ENCODE peak calls at places on chromosome X, in ten cellular contexts. R, Q, P, E, H, A, B, X, K and O are unnamed samples. For H3K4me1, the result is how much of the 10 kb centered on the place peaks cover.

GRCh38 chrX:97766496-97767095 is 882.9 kb downstream of the RPA4 start:
- DNase-seq in R (no peak), X (no peak), E (no peak), Q (no peak), A (no peak), P (no peak), K (no peak), H (no peak), B (peak), O (no peak)

GRCh38 chrX:139125916-139126315 is 404.6 kb upstream of the F9 start:
- DNase-seq in B (no peak), P (no peak), K (no peak), R (no peak), E (no peak), A (no peak), Q (no peak), X (no peak), H (no peak), O (no peak)

GRCh38 chrX:151789179-151789800 is 54.7 kb downstream of the CNGA2 start:
- DNase-seq in X (peak), R (no peak), Q (peak), H (no peak), E (no peak), A (peak), B (no peak), P (peak), K (peak), O (peak)

GRCh38 chrX:47623540-47624027 is 3.9 kb upstream of the SYN1 start:
- DNase-seq in X (no peak), E (peak), H (peak), Q (peak), A (peak), B (peak), P (peak), R (peak), K (no peak), O (no peak)

GRCh38 chrX:63673896-63674295 is 111.1 kb downstream of the ARHGEF9 start:
- DNase-seq in X (no peak), A (no peak), B (no peak), P (no peak), H (no peak), E (no peak), K (no peak), R (no peak), Q (no peak), O (no peak)

GRCh38 chrX:78658851-78659744 is at the start of gene RTL3:
- DNase-seq in X (no peak), H (no peak), A (no peak), B (no peak), Q (no peak), R (no peak), P (no peak), K (no peak), E (peak), O (no peak)

GRCh38 chrX:47384502-47384901 is 14.1 kb downstream of the ZNF157 start:
- DNase-seq in A (peak), R (peak), P (peak), H (peak), E (peak), K (peak), X (no peak), B (peak), Q (no peak), O (peak)

GRCh38 chrX:72685810-72686465 is 28.2 kb downstream of the PHKA1 start:
- DNase-seq in P (peak), X (no peak), A (no peak), E (peak), H (no peak), B (no peak), K (no peak), Q (no peak), R (no peak), O (no peak)

GRCh38 chrX:139324756-139325155 is 205.8 kb upstream of the F9 start:
- DNase-seq in A (no peak), X (no peak), K (no peak), H (no peak), E (no peak), R (peak), Q (no peak), P (no peak), B (no peak), O (no peak)

GRCh38 chrX:96182366-96182765 is 502.3 kb upstream of the DIAPH2 start:
- DNase-seq in R (no peak), Q (no peak), B (peak), X (no peak), E (no peak), P (peak), K (no peak), H (no peak), A (no peak), O (no peak)

GRCh38 chrX:131262738-131263679 is 26.1 kb downstream of the IGSF1 start:
- DNase-seq in E (no peak), K (no peak), P (no peak), B (peak), H (no peak), X (no peak), R (no peak), Q (no peak), A (no peak), O (no peak)

GRCh38 chrX:51894697-51895336 is 1.4 kb downstream of the MAGED1 start:
- DNase-seq in B (peak), H (no peak), A (peak), X (peak), Q (peak), E (no peak), R (no peak), K (no peak), P (no peak), O (no peak)

GRCh38 chrX:16484338-16484737 is 165.6 kb upstream of the S100G start:
- DNase-seq in E (no peak), A (no peak), B (no peak), K (no peak), P (peak), X (no peak), Q (no peak), R (peak), H (no peak), O (peak)

GRCh38 chrX:54357414-54358377 is at the start of gene WNK3:
- DNase-seq in X (peak), A (peak), Q (peak), K (peak), B (peak), P (no peak), H (peak), E (peak), R (peak), O (peak)

GRCh38 chrX:8755116-8755515 is 23.2 kb upstream of the ANOS1 start:
- DNase-seq in R (no peak), B (peak), P (no peak), A (no peak), H (no peak), E (no peak), K (no peak), X (no peak), Q (no peak), O (no peak)

GRCh38 chrX:142186103-142186502 is 19.0 kb downstream of the MAGEC2 start:
- DNase-seq in K (no peak), R (no peak), E (no peak), P (no peak), Q (no peak), X (no peak), B (no peak), A (no peak), H (no peak), O (no peak)

GRCh38 chrX:119917877-119918276 is 22.2 kb downstream of the AKAP14 start:
- DNase-seq in K (no peak), Q (no peak), E (no peak), P (no peak), A (no peak), R (no peak), B (no peak), H (no peak), X (no peak), O (no peak)

GRCh38 chrX:101410461-101410860 is 2.4 kb downstream of the HNRNPH2 start:
- DNase-seq in K (no peak), X (no peak), Q (no peak), A (no peak), P (no peak), B (no peak), H (no peak), R (no peak), E (no peak), O (no peak)

GRCh38 chrX:123219916-123220315 is 35.8 kb downstream of the GRIA3 start:
- DNase-seq in P (no peak), A (peak), H (no peak), E (no peak), Q (no peak), R (no peak), K (no peak), X (no peak), B (peak), O (no peak)

GRCh38 chrX:151701531-151701930 is 6.3 kb downstream of the PRRG3 start:
- DNase-seq in K (no peak), P (no peak), Q (no peak), H (no peak), R (no peak), A (no peak), X (no peak), B (no peak), E (no peak), O (no peak)

GRCh38 chrX:151815461-151815860 is 80.9 kb downstream of the CNGA2 start:
- DNase-seq in R (no peak), A (no peak), Q (no peak), B (no peak), K (no peak), P (no peak), X (no peak), H (no peak), E (no peak), O (no peak)

GRCh38 chrX:155031657-155032056 is 5.0 kb downstream of the FUNDC2 start:
- DNase-seq in K (no peak), X (no peak), A (no peak), E (no peak), H (no peak), B (no peak), R (no peak), P (no peak), Q (no peak), O (no peak)

GRCh38 chrX:19958530-19959486 is 32.1 kb downstream of the BCLAF3 start:
- DNase-seq in H (no peak), A (no peak), P (no peak), Q (no peak), B (no peak), K (no peak), X (no peak), R (no peak), E (peak), O (no peak)

GRCh38 chrX:153381684-153382532 is 19.2 kb downstream of the PNMA6E start:
- DNase-seq in R (no peak), X (no peak), E (no peak), K (no peak), P (no peak), B (peak), H (no peak), A (peak), Q (no peak), O (no peak)

GRCh38 chrX:79524642-79525041 is 157.5 kb upstream of the ITM2A start:
- DNase-seq in H (no peak), R (no peak), B (peak), K (no peak), E (peak), A (no peak), Q (no peak), P (no peak), X (no peak), O (no peak)

GRCh38 chrX:1442016-1442665 is 10.6 kb downstream of the ASMTL start:
- DNase-seq in E (no peak), P (no peak), B (no peak), R (peak), A (no peak), K (no peak), Q (peak), X (no peak), H (no peak), O (no peak)

GRCh38 chrX:71536285-71536684 is 3.4 kb downstream of the OGT start:
- DNase-seq in B (no peak), X (no peak), P (no peak), K (no peak), A (no peak), H (no peak), Q (no peak), E (no peak), R (no peak), O (peak)

GRCh38 chrX:19554786-19555185 is 39.5 kb upstream of the MAP3K15 start:
- DNase-seq in H (no peak), A (no peak), B (no peak), Q (no peak), E (no peak), X (no peak), K (no peak), R (no peak), P (no peak), O (no peak)

GRCh38 chrX:40152706-40153334 is 55.1 kb upstream of the BCOR start:
- DNase-seq in P (no peak), R (peak), Q (peak), K (no peak), A (peak), E (no peak), B (peak), X (peak), H (no peak), O (peak)

GRCh38 chrX:4674028-4674782 is 960.8 kb upstream of the PRKX start:
- DNase-seq in P (peak), Q (no peak), E (no peak), A (no peak), R (no peak), K (no peak), X (no peak), H (no peak), B (no peak), O (no peak)

GRCh38 chrX:18873189-18873791 is 110.6 kb downstream of the PHKA2 start:
- DNase-seq in B (no peak), R (no peak), P (peak), H (no peak), K (no peak), E (no peak), Q (peak), A (no peak), X (peak), O (peak)

GRCh38 chrX:39163585-39163984 is 362.3 kb downstream of the MID1IP1 start:
- DNase-seq in K (no peak), R (no peak), Q (no peak), A (no peak), B (no peak), H (no peak), P (no peak), X (no peak), E (no peak), O (no peak)

DNA sequence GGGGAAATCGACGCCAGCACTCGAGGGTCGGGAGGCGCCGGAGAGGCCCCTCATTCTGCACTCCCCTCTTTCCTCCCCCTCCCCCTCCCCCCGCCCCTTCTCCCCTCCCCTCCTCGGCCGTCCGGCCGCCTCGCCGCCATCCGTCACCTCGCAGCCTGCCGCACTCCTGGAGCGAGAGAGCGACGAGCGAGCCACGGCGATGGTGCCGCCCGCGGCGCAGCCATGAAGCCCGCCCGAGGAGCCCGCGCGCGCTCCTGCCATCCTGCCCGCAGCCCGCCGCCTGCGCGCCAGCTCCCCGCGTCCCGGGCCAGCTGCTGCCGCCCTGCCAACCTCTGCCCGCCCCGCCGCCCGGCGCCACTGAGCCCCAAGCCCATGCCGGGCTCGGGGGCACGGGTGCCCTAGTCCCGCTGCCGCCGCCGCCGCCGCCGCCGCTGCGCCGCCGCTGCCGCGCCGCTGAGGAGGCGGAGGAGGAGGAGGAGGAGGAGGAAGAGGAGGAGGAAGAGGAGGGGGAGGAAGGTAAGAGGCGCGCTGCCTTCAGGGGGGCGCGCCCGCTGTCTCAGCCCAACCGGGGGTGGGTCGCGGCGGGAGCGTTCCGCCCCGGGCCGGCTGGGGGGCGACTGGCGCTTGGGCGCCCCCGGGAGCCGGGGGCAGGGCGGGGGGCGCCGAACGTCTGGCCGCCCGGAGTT is at the start of gene FRMPD3:
- DNase-seq in X (no peak), B (peak), R (no peak), K (no peak), A (no peak), E (no peak), H (no peak), P (no peak), Q (peak), O (no peak)
- H3K4me1 ChIP-seq in X (under half), B (under half), R (under half), K (under half), A (under half), E (under half), H (under half), P (under half), Q (under half), O (under half)

GRCh38 chrX:48715876-48716502 is 19.5 kb downstream of the SUV39H1 start:
- DNase-seq in E (no peak), B (no peak), R (no peak), A (no peak), P (no peak), Q (no peak), H (no peak), K (no peak), X (no peak), O (no peak)
- H3K4me1 ChIP-seq in E (under half), B (under half), R (under half), A (under half), P (under half), Q (under half), H (under half), K (under half), X (under half), O (under half)

DNA sequence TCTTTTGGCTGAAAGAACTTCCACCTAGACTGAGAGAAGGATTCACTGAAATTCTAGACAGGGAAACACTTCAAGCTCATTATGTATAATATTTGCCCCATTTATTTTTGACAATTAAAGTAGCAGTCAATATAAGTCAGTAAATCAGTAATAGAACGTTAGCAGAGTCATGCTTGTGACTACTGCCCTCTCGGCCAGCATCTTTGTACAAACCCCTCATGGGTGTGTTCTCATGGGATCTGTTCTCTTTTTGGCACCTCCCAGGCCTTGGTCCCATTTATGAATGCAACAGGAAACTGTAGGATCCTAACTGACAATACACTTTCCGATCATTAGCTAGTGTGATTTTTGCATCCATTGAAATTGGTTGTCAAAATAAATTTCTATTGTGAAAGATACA is 2.9 kb downstream of the MSL3 start:
- DNase-seq in H (no peak), K (no peak), Q (no peak), B (no peak), A (no peak), P (no peak), R (no peak), E (no peak), X (no peak), O (no peak)
- H3K4me1 ChIP-seq in H (under half), K (under half), Q (under half), B (under half), A (under half), P (under half), R (under half), E (under half), X (under half), O (under half)

DNA sequence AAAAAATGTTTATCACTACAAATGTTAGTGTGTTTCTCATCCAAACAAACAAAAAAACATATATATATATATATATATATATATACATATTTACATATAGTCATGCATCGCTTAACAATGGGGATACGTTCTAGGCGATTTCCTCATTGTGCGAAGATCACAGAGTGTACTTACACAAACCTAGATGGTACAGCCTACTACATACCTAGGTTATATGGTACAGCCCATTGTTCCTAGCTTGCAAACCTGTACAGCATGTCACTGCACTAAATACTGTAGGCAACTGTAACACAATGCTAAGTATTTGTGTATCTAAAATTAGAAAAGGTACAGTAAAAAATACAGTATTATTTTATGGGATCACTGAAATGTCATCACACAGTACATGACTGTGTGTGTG is 16.4 kb upstream of the TMSB4X start:
- DNase-seq in A (no peak), R (no peak), X (no peak), B (no peak), Q (no peak), K (no peak), P (no peak), H (no peak), E (no peak), O (no peak)
- H3K4me1 ChIP-seq in A (half or more), R (under half), X (under half), B (under half), Q (under half), K (under half), P (under half), H (under half), E (under half), O (under half)